ENCODE peak calls at places on chromosomes 5 and 9, in eight cellular contexts. H, N, E, F, C, V, P and W are unnamed samples.

GRCh38 chr9:121884057-121884512 is 209.0 kb downstream of the TTLL11 start:
- DNase-seq in F (no peak), V (no peak), P (no peak), E (no peak), C (no peak), H (no peak), N (peak), W (no peak)

GRCh38 chr5:177434437-177434836 is 8.0 kb downstream of the GRK6 start:
- DNase-seq in C (no peak), H (no peak), N (no peak), F (no peak), P (no peak), E (no peak), V (no peak), W (no peak)

GRCh38 chr5:132458651-132459030 is 31.9 kb downstream of the IRF1 start:
- DNase-seq in F (no peak), E (no peak), C (no peak), V (no peak), N (no peak), P (no peak), H (peak), W (no peak)

GRCh38 chr5:76693141-76693540 is 22.8 kb upstream of the F2R start:
- DNase-seq in H (no peak), C (no peak), N (no peak), V (no peak), P (no peak), F (no peak), E (no peak), W (no peak)

GRCh38 chr5:130337179-130337888 is 433.1 kb downstream of the CHSY3 start:
- DNase-seq in P (no peak), H (peak), V (no peak), N (no peak), F (no peak), C (no peak), E (peak), W (no peak)

GRCh38 chr5:135034186-135034962 is at the start of gene PITX1:
- DNase-seq in E (peak), C (peak), N (no peak), F (no peak), V (peak), P (no peak), H (peak), W (peak)

GRCh38 chr9:90333226-90333625 is 309.4 kb downstream of the DIRAS2 start:
- DNase-seq in N (no peak), C (no peak), V (no peak), F (no peak), P (no peak), E (no peak), H (no peak), W (no peak)

GRCh38 chr5:168047043-168047668 is 244.3 kb upstream of the WWC1 start:
- DNase-seq in C (peak), N (no peak), P (no peak), H (peak), E (peak), F (no peak), V (peak), W (peak)

GRCh38 chr5:143664623-143665022 is 147.3 kb upstream of the HMHB1 start:
- DNase-seq in H (no peak), P (no peak), V (no peak), C (no peak), E (no peak), F (no peak), N (no peak), W (no peak)

GRCh38 chr5:127564002-127564769 is 46.7 kb downstream of the PRRC1 start:
- DNase-seq in V (peak), H (peak), E (peak), P (peak), N (no peak), F (peak), C (peak), W (no peak)

GRCh38 chr9:96858018-96858573 is 3.8 kb upstream of the ZNF782 start:
- DNase-seq in E (no peak), P (no peak), H (peak), N (no peak), V (no peak), C (peak), F (no peak), W (no peak)

GRCh38 chr9:129863059-129863690 is 27.9 kb downstream of the USP20 start:
- DNase-seq in H (peak), P (peak), F (peak), E (no peak), V (no peak), C (no peak), N (no peak), W (peak)

GRCh38 chr5:67966712-67967111 is 248.8 kb upstream of the PIK3R1 start:
- DNase-seq in E (no peak), V (no peak), C (no peak), P (no peak), H (no peak), N (no peak), F (no peak), W (no peak)

GRCh38 chr5:38167562-38167996 is 90.8 kb upstream of the EGFLAM start:
- DNase-seq in P (no peak), N (no peak), V (no peak), H (no peak), C (no peak), F (no peak), E (no peak), W (no peak)

GRCh38 chr9:33151007-33151557 is 16.1 kb downstream of the B4GALT1 start:
- DNase-seq in P (no peak), F (no peak), V (peak), E (no peak), C (peak), H (peak), N (no peak), W (no peak)

GRCh38 chr9:125759812-125760134 is 12.6 kb downstream of the PBX3 start:
- DNase-seq in F (no peak), H (peak), C (no peak), N (peak), V (no peak), E (no peak), P (no peak), W (no peak)

GRCh38 chr5:77644443-77645157 is 6.1 kb upstream of the OTP start:
- DNase-seq in F (no peak), H (no peak), C (no peak), V (peak), N (no peak), P (no peak), E (no peak), W (no peak)

GRCh38 chr9:974993-975739 is 1.3 kb upstream of the DMRT3 start:
- DNase-seq in C (no peak), P (no peak), F (no peak), E (no peak), H (no peak), N (no peak), V (no peak), W (no peak)